ENCODE peak calls at places on chromosomes 11 and 22, in four cellular contexts. Z is fibroblast of lung; C is CD8-positive, alpha-beta memory T cell; F is adrenal gland. P is an unnamed sample. For H3K27me3, the result is how much of the 10 kb centered on the place peaks cover.

GRCh38 chr22:50671641-50672040 is 982 bp upstream of the SHANK3 start:
- DNase-seq in Z (no peak), C (no peak), F (no peak), P (peak)

GRCh38 chr22:45922256-45922655 is 54.7 kb downstream of the WNT7B start:
- DNase-seq in Z (no peak), C (no peak), F (no peak), P (no peak)

GRCh38 chr11:104164028-104164520 is at the start of gene PDGFD:
- DNase-seq in Z (peak), C (peak), F (peak), P (peak)

GRCh38 chr22:44538071-44538470 is 40.0 kb upstream of the RTL6 start:
- DNase-seq in Z (no peak), C (no peak), F (no peak), P (peak)

GRCh38 chr11:119019996-119020395 is 1.4 kb downstream of the TRAPPC4 start:
- DNase-seq in Z (no peak), C (no peak), F (no peak), P (no peak)

GRCh38 chr11:134727204-134727603 is 315.2 kb upstream of the B3GAT1 start:
- DNase-seq in Z (no peak), C (no peak), F (no peak), P (no peak)

GRCh38 chr11:15603208-15603607 is 488.5 kb downstream of the INSC start:
- DNase-seq in Z (no peak), C (no peak), F (no peak), P (no peak)

GRCh38 chr22:33811686-33812085 is 108.6 kb downstream of the LARGE1 start:
- DNase-seq in Z (peak), C (no peak), F (peak), P (peak)

GRCh38 chr11:47512701-47513100 is 40.2 kb downstream of the CELF1 start:
- DNase-seq in Z (no peak), C (no peak), F (no peak), P (no peak)

GRCh38 chr11:91435694-91436375 is 788.8 kb upstream of the FAT3 start:
- DNase-seq in Z (no peak), C (no peak), F (no peak), P (no peak)

GRCh38 chr22:26610072-26610958 is 7.5 kb downstream of the CRYBB1 start:
- DNase-seq in Z (peak), C (peak), F (peak), P (peak)

GRCh38 chr11:29093416-29093815 is 923.4 kb downstream of the KCNA4 start:
- DNase-seq in Z (peak), C (no peak), F (no peak), P (peak)

GRCh38 chr11:10599388-10600175 is 31.1 kb upstream of the LYVE1 start:
- DNase-seq in Z (no peak), C (no peak), F (no peak), P (peak)

GRCh38 chr11:43992834-43993637 is 50.6 kb downstream of the C11orf96 start:
- DNase-seq in Z (peak), C (no peak), F (no peak), P (peak)

GRCh38 chr11:123560001-123560400 is 94.4 kb downstream of the SCN3B start:
- DNase-seq in Z (peak), C (no peak), F (peak), P (peak)

GRCh38 chr11:2899080-2899783 is 13.7 kb upstream of the CDKN1C start:
- DNase-seq in Z (no peak), C (no peak), F (peak), P (no peak)

GRCh38 chr11:47589103-47589502 is 2.6 kb downstream of the FAM180B start:
- DNase-seq in Z (no peak), C (no peak), F (no peak), P (no peak)

GRCh38 chr11:111370902-111371578 is 8.0 kb downstream of the POU2AF1 start:
- DNase-seq in Z (no peak), C (no peak), F (no peak), P (no peak)

GRCh38 chr11:118434123-118434552 is 2.2 kb upstream of the KMT2A start:
- DNase-seq in Z (peak), C (peak), F (no peak), P (peak)

GRCh38 chr22:37485006-37485713 is 1.0 kb downstream of the MFNG start:
- DNase-seq in Z (no peak), C (peak), F (no peak), P (no peak)

GRCh38 chr22:36135306-36135705 is 25.2 kb downstream of the APOL3 start:
- DNase-seq in Z (no peak), C (no peak), F (no peak), P (no peak)

GRCh38 chr22:31271485-31271884 is 20.8 kb downstream of the PIK3IP1 start:
- DNase-seq in Z (no peak), C (no peak), F (no peak), P (no peak)

GRCh38 chr22:41976070-41976901 is 7.0 kb downstream of the SEPTIN3 start:
- DNase-seq in Z (no peak), C (peak), F (no peak), P (peak)

GRCh38 chr11:120121914-120122473 is 15.9 kb downstream of the TRIM29 start:
- DNase-seq in Z (no peak), C (no peak), F (no peak), P (no peak)

GRCh38 chr11:36711104-36711825 is 113.2 kb upstream of the RAG2 start:
- DNase-seq in Z (no peak), C (no peak), F (no peak), P (peak)

GRCh38 chr11:120540744-120541143 is 29.2 kb downstream of the GRIK4 start:
- DNase-seq in Z (peak), C (no peak), F (no peak), P (no peak)

GRCh38 chr11:134452026-134452848 is 40.2 kb upstream of the B3GAT1 start:
- DNase-seq in Z (no peak), C (no peak), F (no peak), P (no peak)

GRCh38 chr11:119970566-119970965 is 167.3 kb downstream of the TRIM29 start:
- DNase-seq in Z (no peak), C (no peak), F (no peak), P (no peak)

GRCh38 chr11:78685156-78685555 is 110.5 kb upstream of the NARS2 start:
- DNase-seq in Z (no peak), C (no peak), F (no peak), P (no peak)

GRCh38 chr11:296976-297665 is 2.2 kb downstream of the IFITM5 start:
- DNase-seq in Z (no peak), C (no peak), F (no peak), P (no peak)

GRCh38 chr11:119774180-119774763 is 45.3 kb upstream of the NECTIN1 start:
- DNase-seq in Z (peak), C (no peak), F (no peak), P (peak)

GRCh38 chr11:129950319-129951034 is 52.2 kb downstream of the PRDM10 start:
- DNase-seq in Z (peak), C (no peak), F (peak), P (peak)

GRCh38 chr22:43526951-43527350 is 115.1 kb downstream of the MPPED1 start:
- DNase-seq in Z (no peak), C (no peak), F (no peak), P (no peak)

DNA sequence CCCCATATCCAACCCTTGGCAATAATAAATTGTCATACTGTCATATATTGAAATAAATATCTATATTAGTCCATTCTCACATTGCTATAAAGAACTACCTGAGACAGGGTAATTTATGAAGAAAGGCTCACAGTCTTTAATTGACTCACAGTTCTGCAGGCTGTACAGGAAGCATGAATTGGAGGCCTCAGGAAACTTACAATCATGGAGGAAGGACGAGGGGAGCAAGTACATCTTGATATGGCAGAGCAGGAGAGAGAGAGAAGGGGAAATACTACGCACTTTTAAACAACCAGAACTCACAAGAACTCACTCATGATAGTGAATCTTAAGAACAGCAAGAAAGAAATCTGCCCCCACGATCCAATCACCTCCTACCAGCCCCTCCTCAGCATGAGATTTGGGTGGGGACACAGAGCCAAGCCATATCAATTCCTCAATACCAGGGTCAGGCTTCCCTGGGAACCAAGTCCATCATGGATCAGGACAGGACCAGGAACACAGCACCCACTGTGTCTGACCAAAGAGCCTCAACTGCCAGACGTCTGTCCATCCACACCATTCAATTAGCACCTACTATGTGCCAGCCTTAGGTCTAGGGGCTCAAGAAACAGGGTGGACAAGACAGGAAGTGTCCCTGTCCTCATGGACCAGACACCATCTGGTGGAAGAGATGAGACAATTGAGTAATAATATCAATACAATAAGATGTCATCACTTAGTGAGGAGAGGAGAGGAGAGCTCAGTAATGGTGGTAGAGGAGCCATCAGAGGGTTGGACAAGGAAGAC is 56.9 kb upstream of the TOP3B start:
- DNase-seq in Z (no peak), C (no peak), F (no peak), P (no peak)
- H3K27me3 ChIP-seq in Z (under half), C (under half), F (under half), P (under half)

DNA sequence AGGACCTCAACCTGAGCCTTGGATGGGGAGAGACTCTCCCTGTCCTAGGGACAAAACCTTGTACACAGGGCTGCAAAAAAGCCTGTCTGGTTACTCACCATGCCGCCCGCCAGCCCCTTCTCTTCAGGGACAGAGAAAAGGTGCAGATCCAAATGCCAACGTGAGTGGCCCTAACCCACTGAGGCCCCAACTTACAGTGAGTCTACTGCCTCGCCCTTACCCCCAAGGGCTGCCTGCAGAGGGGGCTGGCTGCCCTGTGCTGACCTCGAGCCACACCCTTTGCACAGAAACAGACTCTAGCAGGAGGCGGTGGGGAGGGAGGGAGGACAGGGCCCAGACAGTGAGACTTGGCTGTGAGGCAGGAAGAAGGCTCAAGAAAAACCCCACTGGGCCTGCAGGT is 13.5 kb upstream of the CHST1 start:
- DNase-seq in Z (no peak), C (no peak), F (no peak), P (no peak)
- H3K27me3 ChIP-seq in Z (under half), C (under half), F (under half), P (under half)

GRCh38 chr11:66420671-66421476 is at the start of gene NPAS4:
- DNase-seq in Z (no peak), C (no peak), F (no peak), P (no peak)
- H3K27me3 ChIP-seq in Z (under half), C (under half), F (under half), P (under half)

DNA sequence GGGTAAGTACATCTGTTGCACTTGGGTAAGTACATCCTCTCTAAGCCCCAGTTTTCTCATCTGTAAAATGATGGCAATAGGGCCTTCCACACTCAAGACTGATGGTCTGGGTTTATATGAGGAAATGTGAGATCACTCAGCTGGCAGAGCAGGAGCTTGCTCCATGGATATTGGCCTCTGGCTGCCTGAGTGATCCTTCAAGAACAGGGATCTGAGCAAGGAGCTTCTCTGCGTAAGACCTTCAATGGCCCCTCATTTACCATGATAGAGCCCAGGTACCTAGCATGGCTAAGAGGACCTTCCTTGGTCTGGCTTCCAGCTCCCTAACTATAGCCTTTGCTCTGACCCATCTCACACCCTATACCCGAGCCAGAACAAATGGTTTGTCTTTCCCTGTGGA is 5.5 kb downstream of the ROBO4 start:
- DNase-seq in Z (no peak), C (no peak), F (no peak), P (no peak)
- H3K27me3 ChIP-seq in Z (under half), C (under half), F (under half), P (under half)

GRCh38 chr11:34654491-34655334 is 33.8 kb downstream of the EHF start:
- DNase-seq in Z (peak), C (no peak), F (peak), P (peak)

GRCh38 chr11:34659096-34659733 is 38.3 kb downstream of the EHF start:
- DNase-seq in Z (no peak), C (no peak), F (no peak), P (no peak)

GRCh38 chr11:34656062-34656720 is 35.3 kb downstream of the EHF start:
- DNase-seq in Z (no peak), C (no peak), F (no peak), P (peak)

GRCh38 chr11:34655335-34656008 is 34.6 kb downstream of the EHF start:
- DNase-seq in Z (peak), C (no peak), F (no peak), P (peak)

GRCh38 chr11:34658071-34659015 is 37.5 kb downstream of the EHF start:
- DNase-seq in Z (no peak), C (no peak), F (no peak), P (no peak)
- H3K27me3 ChIP-seq in Z (under half), C (under half), F (under half), P (under half)

P was measured in GM23248.